ENCODE peak calls at places on chromosomes 11 and 22, in nine cellular contexts. V is skeletal muscle cell; O is AG09309; U is CD4-positive, CD25-positive, alpha-beta regulatory T cell; S is LNCaP clone FGC; H is fibroblast of the aortic adventitia; C is HCT116; B is CD8-positive, alpha-beta T cell; A is fibroblast of mammary gland. I is an unnamed sample.

GRCh38 chr11:107293677-107294344 is 163.8 kb downstream of the CWF19L2 start:
- DNase-seq in O (no peak), C (no peak), A (no peak), B (no peak), H (no peak), S (no peak), U (no peak), V (no peak), I (no peak)

GRCh38 chr11:22476589-22476988 is 138.4 kb downstream of the SLC17A6 start:
- DNase-seq in U (no peak), A (no peak), C (no peak), S (no peak), H (no peak), O (no peak), V (no peak), B (no peak), I (no peak)

GRCh38 chr11:62805991-62806441 is 776 bp upstream of the NXF1 start:
- DNase-seq in C (no peak), A (no peak), U (no peak), H (no peak), O (no peak), B (peak), V (no peak), S (no peak), I (peak)

GRCh38 chr22:19848298-19849224 is 6.1 kb downstream of the GNB1L start:
- DNase-seq in U (no peak), O (no peak), V (no peak), A (peak), C (peak), S (no peak), B (no peak), H (no peak), I (peak)

GRCh38 chr22:26770624-26771023 is 113.2 kb downstream of the MIAT start:
- DNase-seq in C (no peak), A (peak), O (peak), V (peak), U (no peak), H (peak), S (no peak), B (no peak), I (no peak)

GRCh38 chr22:48893288-48894063 is 934.2 kb downstream of the BRD1 start:
- DNase-seq in C (no peak), U (no peak), B (no peak), A (no peak), H (no peak), S (no peak), O (no peak), V (no peak), I (peak)

GRCh38 chr11:35290876-35291275 is 128.5 kb downstream of the SLC1A2 start:
- DNase-seq in S (peak), C (no peak), O (no peak), A (no peak), V (no peak), U (no peak), B (no peak), H (no peak), I (no peak)

GRCh38 chr11:102306048-102306575 is 11.2 kb upstream of the BIRC3 start:
- DNase-seq in V (no peak), U (peak), O (no peak), S (no peak), H (no peak), B (no peak), A (no peak), C (no peak), I (peak)

GRCh38 chr22:20600137-20600673 is 92.8 kb downstream of the MED15 start:
- DNase-seq in A (no peak), U (no peak), H (no peak), S (no peak), O (no peak), C (no peak), B (no peak), V (no peak), I (no peak)

GRCh38 chr11:129317564-129317963 is 58.1 kb upstream of the BARX2 start:
- DNase-seq in C (no peak), B (no peak), S (no peak), O (no peak), H (no peak), A (no peak), U (no peak), V (no peak), I (peak)

GRCh38 chr22:48846200-48846599 is 981.5 kb downstream of the BRD1 start:
- DNase-seq in A (no peak), H (no peak), S (no peak), C (no peak), O (no peak), V (no peak), U (no peak), B (no peak), I (no peak)

GRCh38 chr11:1883342-1884122 is 8.2 kb downstream of the PRR33 start:
- DNase-seq in U (no peak), O (no peak), B (no peak), C (no peak), H (no peak), V (no peak), S (no peak), A (no peak), I (no peak)

GRCh38 chr11:6629892-6630631 is 10.8 kb upstream of the TPP1 start:
- DNase-seq in U (no peak), H (no peak), S (no peak), O (no peak), B (no peak), V (no peak), C (no peak), A (no peak), I (peak)

GRCh38 chr11:119722281-119722794 is 6.7 kb downstream of the NECTIN1 start:
- DNase-seq in O (no peak), U (no peak), S (no peak), A (no peak), V (no peak), C (no peak), B (no peak), H (no peak), I (peak)

GRCh38 chr11:68369161-68369560 is 56.8 kb downstream of the LRP5 start:
- DNase-seq in B (no peak), A (no peak), V (no peak), H (no peak), C (no peak), U (no peak), O (no peak), S (no peak), I (no peak)

GRCh38 chr11:72569966-72570892 is 104.0 kb downstream of the PDE2A start:
- DNase-seq in V (no peak), S (no peak), B (no peak), U (peak), A (peak), H (peak), C (no peak), O (peak), I (no peak)

GRCh38 chr11:78221396-78222315 is 32.9 kb downstream of the USP35 start:
- DNase-seq in O (no peak), V (no peak), H (no peak), A (peak), S (no peak), B (no peak), C (no peak), U (no peak), I (peak)

GRCh38 chr22:39414377-39414776 is 14.8 kb downstream of the TAB1 start:
- DNase-seq in H (no peak), U (no peak), V (no peak), B (peak), O (no peak), C (no peak), S (no peak), A (no peak), I (no peak)

GRCh38 chr11:86458294-86459001 is 83.8 kb downstream of the CCDC81 start:
- DNase-seq in A (peak), S (no peak), C (no peak), H (peak), B (no peak), V (no peak), U (no peak), O (no peak), I (no peak)

GRCh38 chr22:25884121-25884520 is 142.1 kb downstream of the MYO18B start:
- DNase-seq in H (no peak), B (no peak), A (no peak), V (no peak), U (no peak), S (no peak), C (no peak), O (no peak), I (no peak)

GRCh38 chr11:28738549-28738948 is 630.4 kb downstream of the METTL15 start:
- DNase-seq in O (no peak), H (peak), B (no peak), A (no peak), C (no peak), S (no peak), V (no peak), U (no peak), I (no peak)

GRCh38 chr11:23840872-23841271 is 656.0 kb upstream of the LUZP2 start:
- DNase-seq in C (no peak), B (no peak), S (no peak), V (no peak), A (no peak), U (no peak), O (no peak), H (no peak), I (no peak)

GRCh38 chr11:103953797-103954495 is 82.5 kb upstream of the DDI1 start:
- DNase-seq in O (no peak), C (no peak), V (no peak), A (no peak), S (no peak), B (no peak), U (no peak), H (no peak), I (no peak)

GRCh38 chr22:50035131-50035881 is 22.7 kb upstream of the IL17REL start:
- DNase-seq in O (no peak), B (no peak), H (no peak), C (no peak), S (no peak), U (no peak), A (no peak), V (no peak), I (no peak)

GRCh38 chr22:21013742-21014201 is 1.2 kb upstream of the P2RX6 start:
- DNase-seq in B (no peak), U (no peak), C (no peak), V (no peak), A (no peak), O (no peak), H (no peak), S (no peak), I (no peak)

DNA sequence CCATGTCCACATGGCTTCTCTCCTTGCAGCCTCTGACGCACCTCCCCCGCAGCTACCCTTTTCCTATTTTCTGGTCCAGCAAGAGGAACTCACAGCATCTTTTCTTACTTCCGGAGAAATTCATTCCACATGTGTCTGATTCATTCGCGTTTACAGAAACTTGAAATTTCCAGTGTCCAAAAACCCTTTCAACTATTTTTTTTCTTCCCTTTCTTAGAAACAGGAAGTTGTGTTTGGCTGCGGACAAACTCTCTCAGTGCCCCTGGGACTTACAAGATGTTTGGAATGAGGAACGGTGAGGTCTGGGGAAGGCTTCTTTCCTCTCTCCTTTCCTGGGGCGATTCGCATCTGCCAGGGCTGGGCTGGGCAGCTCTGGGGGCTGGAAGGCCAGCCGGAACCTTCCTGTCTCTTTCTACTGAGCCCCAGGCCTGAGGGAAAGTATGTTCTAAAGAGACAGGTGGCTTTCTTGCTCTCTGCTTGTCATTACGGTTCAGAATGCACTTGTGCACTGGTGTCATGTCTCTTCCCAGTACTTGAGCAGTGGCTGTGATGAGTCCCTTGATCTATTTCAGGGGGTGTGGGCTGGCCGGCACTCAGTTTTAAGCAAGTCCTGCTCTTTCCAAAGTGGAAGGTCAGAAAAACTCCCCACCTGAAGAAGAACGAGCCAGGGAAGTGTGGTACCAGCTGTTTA is 27.5 kb downstream of the ADAMTS8 start:
- DNase-seq in O (peak), S (no peak), B (no peak), V (peak), U (no peak), A (peak), H (peak), C (no peak), I (no peak)
- H3K4me3 ChIP-seq in O (no peak), S (no peak), B (no peak), V (no peak), U (no peak), A (no peak), H (no peak), C (no peak), I (no peak)

GRCh38 chr11:116984186-116984585 is 114.0 kb downstream of the SIK3 start:
- DNase-seq in V (peak), H (no peak), C (no peak), B (no peak), A (peak), U (no peak), S (no peak), O (no peak), I (no peak)

GRCh38 chr11:116980136-116980793 is 118.0 kb downstream of the SIK3 start:
- DNase-seq in S (no peak), H (no peak), A (no peak), C (no peak), U (peak), B (no peak), O (no peak), V (no peak), I (no peak)

GRCh38 chr11:116981216-116981887 is 116.9 kb downstream of the SIK3 start:
- DNase-seq in B (no peak), O (no peak), C (no peak), V (no peak), A (peak), S (no peak), H (peak), U (no peak), I (no peak)

GRCh38 chr11:116986521-116987105 is 111.6 kb downstream of the SIK3 start:
- DNase-seq in S (no peak), C (no peak), B (no peak), V (peak), U (peak), H (peak), O (peak), A (peak), I (no peak)

GRCh38 chr11:116984589-116984988 is 113.6 kb downstream of the SIK3 start:
- DNase-seq in O (peak), U (no peak), C (no peak), H (peak), B (no peak), S (no peak), V (peak), A (peak), I (no peak)
- H3K4me3 ChIP-seq in O (no peak), U (no peak), C (no peak), H (peak), B (no peak), S (no peak), V (no peak), A (no peak), I (no peak)

DNA sequence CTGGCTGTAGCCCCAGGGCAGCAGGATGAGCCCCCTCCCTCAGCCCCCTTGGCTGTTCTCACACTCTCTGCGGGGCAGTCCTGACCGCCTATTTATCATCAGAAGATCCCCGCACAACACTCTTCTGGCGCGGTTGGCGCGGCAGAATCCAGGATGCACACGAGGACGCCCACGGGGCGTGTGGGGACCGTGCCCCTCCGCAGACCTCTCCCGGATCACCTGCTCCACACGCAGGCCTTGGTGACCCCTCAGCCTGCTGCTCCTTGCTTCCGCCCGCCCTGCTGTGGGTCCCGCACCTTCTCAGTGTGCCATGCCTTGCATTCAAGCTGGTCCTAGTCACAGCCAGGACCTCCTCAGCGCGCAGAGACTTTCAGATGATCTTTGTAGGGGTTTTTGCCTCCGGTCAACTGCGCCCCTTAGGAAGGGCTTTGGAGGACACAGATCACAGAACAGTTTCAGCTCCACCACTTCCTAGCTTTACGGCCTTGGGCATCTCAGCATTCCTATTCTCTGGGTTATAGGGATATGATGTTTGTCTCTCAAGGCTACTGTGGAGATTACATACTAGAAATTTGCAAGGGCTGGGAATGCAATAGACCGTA is 841 bp upstream of the TUB start:
- DNase-seq in C (no peak), A (no peak), U (no peak), H (no peak), S (no peak), O (no peak), B (no peak), V (no peak), I (no peak)
- H3K4me3 ChIP-seq in C (no peak), A (peak), U (no peak), H (peak), S (peak), O (peak), B (no peak), V (peak), I (no peak)

GRCh38 chr11:92050305-92050704 is 174.3 kb upstream of the FAT3 start:
- DNase-seq in C (no peak), A (no peak), V (no peak), U (no peak), B (no peak), O (no peak), H (no peak), S (no peak), I (no peak)
- H3K4me3 ChIP-seq in C (no peak), A (no peak), V (no peak), U (no peak), B (no peak), O (no peak), H (no peak), S (no peak), I (no peak)

I was measured in colonic mucosa.